ENCODE peak calls at places on chromosomes 1 and 21, in eight cellular contexts. A is activated CD8-positive, alpha-beta memory T cell treated with anti-CD3 and anti-CD28 coated beads, Interleukin-2, amount 50 U/mL, for 4 hours; R is NCI-H1105; G is amniotic epithelial cell; S is amniotic stem cell; Z is effector CD4-positive, alpha-beta T cell; H is HT-29; K is activated naive CD4-positive, alpha-beta T cell treated with anti-CD3 and anti-CD28 coated beads for 36 hours. J is an unnamed sample.

GRCh38 chr21:42248241-42248640 is 29.3 kb downstream of the ABCG1 start:
- DNase-seq in S (no peak), K (no peak), Z (no peak), R (no peak), G (no peak), A (no peak), H (no peak), J (no peak)

GRCh38 chr1:22410928-22411495 is 40.6 kb upstream of the ZBTB40 start:
- DNase-seq in A (no peak), H (no peak), K (no peak), G (peak), Z (no peak), R (no peak), S (no peak), J (no peak)

GRCh38 chr1:241356519-241357365 is at the start of gene RGS7:
- DNase-seq in S (peak), Z (no peak), G (peak), H (peak), A (no peak), K (peak), R (peak), J (no peak)

GRCh38 chr1:151887028-151887427 is 22.3 kb downstream of the THEM4 start:
- DNase-seq in A (no peak), G (peak), R (no peak), H (no peak), K (no peak), S (no peak), Z (no peak), J (no peak)

GRCh38 chr1:54365847-54366246 is 40.3 kb downstream of the SSBP3 start:
- DNase-seq in K (no peak), G (no peak), S (no peak), Z (no peak), H (no peak), A (no peak), R (no peak), J (no peak)

GRCh38 chr1:198657550-198658064 is 18.8 kb downstream of the PTPRC start:
- DNase-seq in G (peak), Z (no peak), R (no peak), H (peak), K (peak), S (peak), A (no peak), J (no peak)

GRCh38 chr1:23530750-23531651 is at the start of gene E2F2:
- DNase-seq in R (peak), G (peak), H (peak), K (peak), Z (peak), S (peak), A (peak), J (no peak)

GRCh38 chr1:79657916-79658662 is 651.6 kb upstream of the ADGRL4 start:
- DNase-seq in G (no peak), K (no peak), R (peak), H (no peak), S (no peak), A (no peak), Z (no peak), J (no peak)

GRCh38 chr1:6426321-6426971 is 1.9 kb downstream of the ESPN start:
- DNase-seq in H (no peak), S (no peak), K (no peak), R (no peak), Z (no peak), A (no peak), G (no peak), J (no peak)

GRCh38 chr1:202193614-202194327 is at the start of gene LGR6:
- DNase-seq in R (no peak), G (no peak), H (no peak), A (no peak), S (no peak), K (no peak), Z (no peak), J (no peak)

GRCh38 chr1:165928075-165928731 is 100.8 kb downstream of the UCK2 start:
- DNase-seq in K (peak), Z (no peak), A (peak), S (peak), R (peak), H (peak), G (peak), J (peak)

GRCh38 chr1:235017191-235017590 is 111.4 kb downstream of the TOMM20 start:
- DNase-seq in S (no peak), A (no peak), K (no peak), Z (no peak), H (no peak), R (no peak), G (no peak), J (no peak)

J was measured in ascending aorta.